ENCODE peak calls at places on chromosomes 5 and 9, in ten cellular contexts. O is fibroblast of the aortic adventitia, Q is A549, I is brain microvascular endothelial cell, P is heart right ventricle, B is dorsolateral prefrontal cortex, C is adrenal gland, X is astrocyte of the spinal cord, A is colonic mucosa, D is upper lobe of right lung. E is an unnamed sample.

GRCh38 chr9:114190563-114190905 is 35.2 kb downstream of the COL27A1 start:
- DNase-seq in I (no peak), X (no peak), C (no peak), Q (no peak), P (no peak), B (no peak), O (no peak), A (no peak), D (no peak), E (no peak)

GRCh38 chr5:179732918-179733763 is 519 bp downstream of the MAML1 start:
- DNase-seq in D (peak; percentile 69), Q (peak; percentile 54), I (peak; percentile 7), O (peak; percentile 40), A (peak; percentile 61), P (peak; percentile 34), C (peak; percentile 56), B (no peak), X (peak; percentile 43), E (no peak)

GRCh38 chr9:89367726-89368437 is 49.6 kb downstream of the SECISBP2 start:
- DNase-seq in A (no peak), O (no peak), D (peak; percentile 48), P (no peak), C (no peak), I (no peak), Q (no peak), B (no peak), X (no peak), E (no peak)

GRCh38 chr9:109423877-109424276 is 74.2 kb downstream of the PTPN3 start:
- DNase-seq in D (no peak), O (no peak), P (no peak), B (no peak), I (no peak), Q (no peak), X (no peak), C (no peak), A (no peak), E (no peak)

GRCh38 chr5:88398316-88398715 is 129.7 kb upstream of the TMEM161B start:
- DNase-seq in O (no peak), Q (no peak), I (no peak), A (no peak), C (no peak), X (peak; percentile 23), B (no peak), D (no peak), P (no peak), E (no peak)

GRCh38 chr9:86637515-86637914 is 283.3 kb upstream of the TUT7 start:
- DNase-seq in X (peak; percentile 66), D (peak; percentile 68), B (no peak), P (peak; percentile 40), I (peak; percentile 21), A (no peak), C (no peak), Q (peak; percentile 20), O (peak; percentile 36), E (no peak)

GRCh38 chr9:137649553-137649952 is 30.7 kb downstream of the EHMT1 start:
- DNase-seq in C (no peak), D (peak; percentile 27), X (no peak), Q (no peak), O (no peak), A (no peak), P (no peak), I (no peak), B (no peak), E (no peak)

GRCh38 chr9:93205896-93206575 is 22.1 kb downstream of the WNK2 start:
- DNase-seq in P (no peak), I (no peak), D (no peak), O (no peak), Q (no peak), C (no peak), X (no peak), A (no peak), B (no peak), E (no peak)

GRCh38 chr9:132012704-132013345 is 66.8 kb downstream of the MED27 start:
- DNase-seq in O (no peak), Q (peak; percentile 33), C (no peak), X (no peak), B (no peak), I (no peak), D (no peak), A (no peak), P (no peak), E (no peak)

GRCh38 chr5:2417301-2417700 is 334.2 kb downstream of the IRX2 start:
- DNase-seq in X (no peak), Q (no peak), I (no peak), O (no peak), A (no peak), D (no peak), P (no peak), C (no peak), B (no peak), E (no peak)

GRCh38 chr5:354581-355378 is 33.3 kb downstream of the AHRR start:
- DNase-seq in O (no peak), P (no peak), I (no peak), C (no peak), D (no peak), Q (no peak), X (no peak), A (no peak), B (no peak), E (no peak)

GRCh38 chr5:353599-354580 is 32.4 kb downstream of the AHRR start:
- DNase-seq in P (no peak), Q (no peak), I (no peak), X (no peak), O (no peak), D (no peak), A (no peak), C (no peak), B (no peak), E (no peak)

GRCh38 chr5:351084-351910 is 29.8 kb downstream of the AHRR start:
- DNase-seq in I (no peak), B (no peak), C (no peak), D (no peak), A (no peak), Q (no peak), O (no peak), P (no peak), X (no peak), E (no peak)

GRCh38 chr5:351911-352225 is 30.4 kb downstream of the AHRR start:
- DNase-seq in I (no peak), O (no peak), B (no peak), A (no peak), Q (no peak), D (no peak), C (no peak), P (no peak), X (no peak), E (no peak)

GRCh38 chr5:352639-353598 is 31.4 kb downstream of the AHRR start:
- DNase-seq in Q (no peak), C (no peak), I (no peak), P (no peak), D (no peak), B (no peak), A (no peak), X (no peak), O (no peak), E (no peak)
- TF ChIP-seq CTCF in Q (no peak), C (no peak), I (no peak), P (no peak), D (no peak), B (no peak), A (no peak), X (no peak), O (no peak), E (no peak)

GRCh38 chr5:141349917-141350619 is at the start of gene PCDHGB1:
- DNase-seq in O (peak; percentile 67), P (peak; percentile 60), B (no peak), I (peak; percentile 9), X (peak; percentile 53), C (peak; percentile 35), Q (peak; percentile 87), D (no peak), A (no peak), E (no peak)
- H3K4me3 ChIP-seq in O (peak within 1 kb of the TSS; percentile 58), P (peak within 1 kb of the TSS; percentile 34), B (peak within 1 kb of the TSS; percentile 19), I (peak within 1 kb of the TSS; percentile 17), X (peak within 1 kb of the TSS; percentile 32), C (no peak within 1 kb of the TSS), Q (peak within 1 kb of the TSS; percentile 45), D (no peak within 1 kb of the TSS), A (no peak within 1 kb of the TSS), E (peak within 1 kb of the TSS; percentile 39)

DNA sequence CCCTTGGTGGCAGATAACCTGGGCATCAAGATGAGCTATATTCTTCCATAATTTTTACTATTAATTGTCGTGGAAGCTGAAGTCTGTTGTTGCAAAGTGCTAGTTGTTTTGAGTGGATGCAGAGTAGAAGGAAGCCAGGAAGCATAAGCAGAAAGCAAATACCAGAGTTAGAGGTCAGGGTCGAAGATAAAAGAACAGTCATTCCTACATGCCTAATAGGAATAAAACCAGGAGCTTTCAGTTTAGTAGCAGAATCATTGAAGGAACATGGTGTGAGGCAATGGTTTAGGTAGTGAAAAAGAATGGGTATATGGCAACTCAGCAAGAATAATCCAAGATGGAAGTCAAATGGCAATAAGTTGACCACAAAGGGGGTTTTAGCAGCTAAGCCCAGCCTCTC is 121.6 kb upstream of the FST start:
- DNase-seq in A (no peak), P (no peak), X (no peak), D (no peak), Q (no peak), O (no peak), B (no peak), I (no peak), C (no peak), E (no peak)
- TF ChIP-seq CTCF in A (no peak), P (no peak), X (no peak), D (no peak), Q (no peak), O (no peak), B (no peak), I (no peak), C (no peak), E (no peak)

GRCh38 chr5:151095341-151096000 is 14.6 kb upstream of the TNIP1 start:
- DNase-seq in D (no peak), A (peak; percentile 95), B (no peak), X (peak; percentile 17), O (no peak), Q (peak; percentile 41), I (no peak), P (peak; percentile 55), C (peak; percentile 58), E (no peak)

GRCh38 chr5:151094861-151095260 is 14.0 kb upstream of the TNIP1 start:
- DNase-seq in P (no peak), Q (no peak), A (peak; percentile 69), X (no peak), O (peak; percentile 55), I (no peak), C (no peak), B (no peak), D (no peak), E (no peak)

GRCh38 chr5:151092750-151093149 is 11.9 kb upstream of the TNIP1 start:
- DNase-seq in I (peak; percentile 66), D (no peak), Q (no peak), B (no peak), C (no peak), O (peak; percentile 59), P (no peak), X (peak; percentile 84), A (no peak), E (peak; percentile 56)

GRCh38 chr5:151094054-151094858 is 13.4 kb upstream of the TNIP1 start:
- DNase-seq in C (no peak), A (peak; percentile 74), D (no peak), Q (peak; percentile 48), I (peak; percentile 55), P (no peak), O (no peak), X (no peak), B (no peak), E (no peak)

DNA sequence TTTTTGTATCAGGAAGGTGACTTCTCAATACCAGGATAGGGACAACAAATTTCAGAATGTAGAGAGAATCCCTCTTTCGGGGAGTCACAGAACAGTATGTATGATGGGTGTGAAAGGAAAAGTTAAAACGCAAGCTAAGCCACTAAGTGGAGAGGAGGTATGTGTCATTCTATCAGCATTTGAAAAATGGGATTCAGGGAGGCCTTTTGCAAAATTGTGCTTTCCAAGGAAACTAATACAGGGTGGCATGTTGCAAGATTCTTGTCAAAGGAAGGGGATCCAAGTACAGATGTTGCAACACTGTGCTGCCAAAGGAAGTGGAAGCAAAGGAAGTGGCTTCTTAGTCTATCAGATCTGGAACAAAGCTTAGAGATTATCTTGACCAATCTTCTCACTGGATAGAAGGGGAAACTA is 12.6 kb upstream of the TNIP1 start:
- DNase-seq in C (no peak), Q (peak; percentile 58), A (no peak), X (peak; percentile 79), D (no peak), P (no peak), B (no peak), O (peak; percentile 97), I (peak; percentile 90), E (peak; percentile 91)
- H3K4me3 ChIP-seq in C (no peak overlapping the region), Q (no peak overlapping the region), A (no peak overlapping the region), X (no peak overlapping the region), D (no peak overlapping the region), P (no peak overlapping the region), B (no peak overlapping the region), O (no peak overlapping the region), I (no peak overlapping the region), E (no peak overlapping the region)

E was measured in AG04449.